ENCODE peak calls at places on chromosome 2, in four cellular contexts. Z, P, G and T are unnamed samples.

GRCh38 chr2:144587306-144587705 is 67.4 kb upstream of the ZEB2 start:
- DNase-seq in Z (no peak), P (no peak), G (no peak), T (no peak)

GRCh38 chr2:201203916-201204654 is 21.1 kb downstream of the CASP10 start:
- DNase-seq in P (no peak), G (peak; percentile 85), Z (no peak), T (peak; percentile 90)

GRCh38 chr2:21317131-21317530 is 193.4 kb downstream of the TDRD15 start:
- DNase-seq in P (no peak), Z (no peak), G (peak; percentile 2), T (no peak)

GRCh38 chr2:120847700-120848321 is 112.1 kb downstream of the GLI2 start:
- DNase-seq in P (no peak), G (no peak), Z (no peak), T (no peak)

GRCh38 chr2:205929445-205930027 is 156.4 kb downstream of the INO80D start:
- DNase-seq in Z (no peak), G (no peak), P (no peak), T (no peak)

GRCh38 chr2:234555616-234556249 is 58.9 kb upstream of the ARL4C start:
- DNase-seq in P (no peak), Z (no peak), G (peak; percentile 72), T (no peak)

GRCh38 chr2:136424112-136424511 is 306.2 kb upstream of the CXCR4 start:
- DNase-seq in G (no peak), P (no peak), Z (no peak), T (no peak)

GRCh38 chr2:12717988-12718661 is 1.4 kb downstream of the TRIB2 start:
- DNase-seq in G (peak; percentile 44), P (peak; percentile 43), Z (no peak), T (peak; percentile 81)

GRCh38 chr2:72579595-72580180 is 246.1 kb downstream of the EXOC6B start:
- DNase-seq in G (peak; percentile 62), Z (no peak), P (no peak), T (no peak)

GRCh38 chr2:25274868-25275574 is 66.7 kb downstream of the DNMT3A start:
- DNase-seq in Z (no peak), P (peak; percentile 32), G (no peak), T (no peak)

GRCh38 chr2:69041214-69041613 is 28.2 kb downstream of the ANTXR1 start:
- DNase-seq in P (no peak), Z (no peak), G (no peak), T (no peak)

GRCh38 chr2:174332607-174333001 is 2.1 kb upstream of the SP9 start:
- DNase-seq in P (no peak), Z (no peak), G (no peak), T (no peak)

GRCh38 chr2:119387381-119388129 is 20.8 kb downstream of the DBI start:
- DNase-seq in Z (no peak), G (peak; percentile 71), P (no peak), T (no peak)

GRCh38 chr2:25159947-25160346 is 8.4 kb downstream of the POMC start:
- DNase-seq in Z (no peak), P (no peak), G (peak; percentile 56), T (no peak)

GRCh38 chr2:20356042-20356441 is 5.4 kb upstream of the PUM2 start:
- DNase-seq in G (peak; percentile 94), P (no peak), Z (no peak), T (no peak)

GRCh38 chr2:190820416-190820815 is 60.2 kb upstream of the GLS start:
- DNase-seq in P (no peak), Z (no peak), G (no peak), T (no peak)

GRCh38 chr2:205700331-205701132 is 18.2 kb downstream of the NRP2 start:
- DNase-seq in G (peak; percentile 93), Z (no peak), P (no peak), T (peak; percentile 90)

GRCh38 chr2:9434484-9434883 is 11.0 kb downstream of the CPSF3 start:
- DNase-seq in P (no peak), Z (no peak), G (peak; percentile 16), T (no peak)

GRCh38 chr2:128301021-128301420 is 17.6 kb downstream of the HS6ST1 start:
- DNase-seq in G (no peak), Z (no peak), P (no peak), T (no peak)

GRCh38 chr2:71000780-71001591 is 6.3 kb upstream of the TEX261 start:
- DNase-seq in Z (no peak), P (peak; percentile 71), G (peak; percentile 67), T (peak; percentile 89)

GRCh38 chr2:10005461-10005860 is 37.9 kb upstream of the KLF11 start:
- DNase-seq in P (no peak), G (no peak), Z (no peak), T (no peak)

GRCh38 chr2:217954469-217954868 is 48.3 kb downstream of the TNS1 start:
- DNase-seq in P (no peak), Z (no peak), G (no peak), T (no peak)

GRCh38 chr2:113138428-113139322 is 11.3 kb downstream of the IL1RN start:
- DNase-seq in G (peak; percentile 70), Z (peak; percentile 54), P (no peak), T (peak; percentile 63)

GRCh38 chr2:226683926-226684562 is 115.6 kb downstream of the IRS1 start:
- DNase-seq in P (no peak), G (no peak), Z (no peak), T (no peak)

GRCh38 chr2:201950606-201951005 is 83.0 kb upstream of the FZD7 start:
- DNase-seq in Z (no peak), G (no peak), P (no peak), T (no peak)

GRCh38 chr2:190468814-190469569 is 60.8 kb downstream of the MFSD6 start:
- DNase-seq in Z (no peak), G (peak; percentile 95), P (no peak), T (no peak)

GRCh38 chr2:178641498-178641897 is 161.2 kb downstream of the PLEKHA3 start:
- DNase-seq in Z (no peak), P (no peak), G (no peak), T (no peak)

GRCh38 chr2:61157371-61158003 is 4.5 kb upstream of the C2orf74 start:
- DNase-seq in P (no peak), G (no peak), Z (no peak), T (no peak)

GRCh38 chr2:98761267-98761781 is 30.4 kb upstream of the MGAT4A start:
- DNase-seq in Z (no peak), G (no peak), P (no peak), T (no peak)

GRCh38 chr2:216142540-216142939 is 33.4 kb downstream of the XRCC5 start:
- DNase-seq in Z (no peak), P (no peak), G (peak; percentile 45), T (no peak)

DNA sequence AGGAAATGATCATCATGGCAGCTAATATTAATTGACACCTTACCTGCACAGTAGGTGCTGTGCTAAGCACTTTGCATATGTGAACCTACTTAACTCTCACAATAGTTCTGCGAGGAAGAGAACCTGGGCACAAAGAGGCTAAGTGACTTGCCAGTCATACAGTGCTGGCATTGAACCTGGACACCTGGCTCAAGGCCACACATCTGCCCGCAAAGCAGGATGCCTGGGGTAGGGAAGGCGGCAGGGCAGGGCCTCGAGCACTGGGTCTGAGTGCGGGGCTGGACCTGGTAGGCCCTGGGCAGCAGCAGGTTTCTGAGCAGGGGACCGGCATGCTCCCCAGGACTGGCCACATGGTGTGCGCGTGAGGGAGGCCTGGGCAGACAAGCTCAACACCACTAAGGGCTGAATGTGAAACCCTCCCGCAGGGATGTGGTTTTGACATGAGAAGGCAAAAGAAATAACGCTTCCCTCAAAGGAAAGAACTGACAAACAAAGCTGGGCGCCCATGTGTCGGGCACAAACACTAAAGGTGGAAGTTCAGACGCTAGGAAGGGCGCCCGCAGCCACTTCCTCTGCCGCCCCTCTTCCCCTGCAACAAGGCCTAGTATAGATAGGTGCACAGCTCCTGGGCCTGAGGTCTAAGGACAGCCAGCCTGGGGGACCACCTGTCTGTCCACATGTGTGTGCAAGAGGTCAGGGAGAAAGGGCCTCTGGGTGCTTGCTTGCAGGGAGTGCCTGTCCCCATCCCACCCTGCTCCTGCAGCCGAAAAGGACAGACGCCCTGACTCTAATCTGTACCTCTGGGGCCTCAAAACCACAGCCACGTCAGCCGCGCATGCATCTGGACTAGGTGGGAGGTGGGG is 92.5 kb downstream of the ZFP36L2 start:
- DNase-seq in P (peak; percentile 64), Z (no peak), G (no peak), T (no peak)
- TF ChIP-seq CTCF in P (no peak), Z (no peak), G (no peak), T (no peak)

GRCh38 chr2:147174824-147175254 is 670.0 kb upstream of the ACVR2A start:
- DNase-seq in P (no peak), Z (no peak), G (no peak), T (no peak)
- TF ChIP-seq CTCF in P (no peak), Z (no peak), G (no peak), T (no peak)

DNA sequence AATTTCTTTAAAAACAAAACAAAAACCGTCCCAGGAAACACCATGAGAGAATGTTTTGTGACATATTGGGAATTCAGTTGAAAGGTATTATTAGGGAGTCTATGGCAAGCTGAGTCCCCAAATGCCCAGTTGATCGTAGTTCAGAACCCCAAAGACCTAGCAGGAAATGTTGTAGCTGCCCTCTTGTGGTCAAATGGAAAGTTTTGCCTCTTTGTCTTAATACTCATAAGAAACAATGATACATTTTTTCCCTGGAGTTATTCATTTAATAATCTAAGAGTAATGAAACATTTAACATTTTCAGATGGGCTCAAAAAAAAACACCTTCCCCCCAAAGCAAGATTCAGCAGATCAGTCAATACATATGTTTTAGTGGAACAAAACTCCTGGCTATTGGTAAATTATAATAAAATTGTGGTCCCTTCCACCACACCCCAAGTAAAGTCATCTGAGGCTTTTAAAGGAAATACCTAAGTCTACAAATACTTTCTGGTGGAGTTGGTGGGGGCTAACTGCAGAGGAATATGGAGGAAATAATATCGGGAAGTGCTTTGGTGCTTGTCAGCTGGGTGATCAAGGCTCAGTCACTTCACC is 37.8 kb upstream of the EFEMP1 start:
- DNase-seq in P (no peak), Z (no peak), G (peak; percentile 67), T (no peak)
- TF ChIP-seq CTCF in P (no peak), Z (peak; percentile 62), G (peak; percentile 64), T (peak; percentile 75)

GRCh38 chr2:231355802-231356473 is 39.6 kb upstream of the B3GNT7 start:
- DNase-seq in P (no peak), G (peak; percentile 34), Z (peak; percentile 67), T (no peak)
- TF ChIP-seq CTCF in P (no peak), G (no peak), Z (no peak), T (no peak)